ENCODE peak calls at places on chromosomes 16 and 17, in five cellular contexts. H, U, C, Y and J are unnamed samples.

GRCh38 chr16:78987676-78988075 is 612.9 kb downstream of the MAF start:
- DNase-seq in Y (no peak), U (no peak), H (no peak), C (no peak), J (no peak)

GRCh38 chr17:13599808-13600398 is 1.8 kb downstream of the HS3ST3A1 start:
- DNase-seq in H (no peak), C (no peak), Y (no peak), U (no peak), J (no peak)

GRCh38 chr17:80485846-80486245 is 9.4 kb upstream of the NPTX1 start:
- DNase-seq in Y (no peak), U (no peak), H (no peak), C (peak), J (no peak)

GRCh38 chr16:52512297-52512987 is 34.5 kb downstream of the TOX3 start:
- DNase-seq in Y (no peak), U (no peak), H (no peak), C (no peak), J (no peak)

GRCh38 chr16:47366228-47366627 is 94.6 kb downstream of the ITFG1 start:
- DNase-seq in C (no peak), H (no peak), Y (no peak), U (no peak), J (no peak)

GRCh38 chr17:9645858-9646555 is 690 bp downstream of the USP43 start:
- DNase-seq in H (peak), Y (peak), U (no peak), C (peak), J (no peak)

GRCh38 chr16:526181-527014 is 1.1 kb upstream of the CAPN15 start:
- DNase-seq in U (no peak), H (no peak), C (peak), Y (peak), J (no peak)

GRCh38 chr17:17823433-17824118 is 13.2 kb downstream of the SREBF1 start:
- DNase-seq in Y (peak), U (peak), C (peak), H (peak), J (peak)

GRCh38 chr16:87202346-87202745 is 114.8 kb downstream of the C16orf95 start:
- DNase-seq in Y (peak), U (no peak), C (no peak), H (no peak), J (no peak)

GRCh38 chr16:15765880-15766279 is 90.9 kb downstream of the MYH11 start:
- DNase-seq in C (peak), U (no peak), Y (peak), H (peak), J (no peak)

GRCh38 chr17:32820440-32820839 is 56.5 kb downstream of the MYO1D start:
- DNase-seq in Y (no peak), C (no peak), U (no peak), H (no peak), J (no peak)

GRCh38 chr16:87227651-87228015 is 89.6 kb downstream of the C16orf95 start:
- DNase-seq in H (no peak), U (no peak), Y (peak), C (no peak), J (no peak)

GRCh38 chr16:50229149-50229726 is 37.1 kb upstream of the ADCY7 start:
- DNase-seq in H (no peak), C (no peak), Y (no peak), U (no peak), J (no peak)

DNA sequence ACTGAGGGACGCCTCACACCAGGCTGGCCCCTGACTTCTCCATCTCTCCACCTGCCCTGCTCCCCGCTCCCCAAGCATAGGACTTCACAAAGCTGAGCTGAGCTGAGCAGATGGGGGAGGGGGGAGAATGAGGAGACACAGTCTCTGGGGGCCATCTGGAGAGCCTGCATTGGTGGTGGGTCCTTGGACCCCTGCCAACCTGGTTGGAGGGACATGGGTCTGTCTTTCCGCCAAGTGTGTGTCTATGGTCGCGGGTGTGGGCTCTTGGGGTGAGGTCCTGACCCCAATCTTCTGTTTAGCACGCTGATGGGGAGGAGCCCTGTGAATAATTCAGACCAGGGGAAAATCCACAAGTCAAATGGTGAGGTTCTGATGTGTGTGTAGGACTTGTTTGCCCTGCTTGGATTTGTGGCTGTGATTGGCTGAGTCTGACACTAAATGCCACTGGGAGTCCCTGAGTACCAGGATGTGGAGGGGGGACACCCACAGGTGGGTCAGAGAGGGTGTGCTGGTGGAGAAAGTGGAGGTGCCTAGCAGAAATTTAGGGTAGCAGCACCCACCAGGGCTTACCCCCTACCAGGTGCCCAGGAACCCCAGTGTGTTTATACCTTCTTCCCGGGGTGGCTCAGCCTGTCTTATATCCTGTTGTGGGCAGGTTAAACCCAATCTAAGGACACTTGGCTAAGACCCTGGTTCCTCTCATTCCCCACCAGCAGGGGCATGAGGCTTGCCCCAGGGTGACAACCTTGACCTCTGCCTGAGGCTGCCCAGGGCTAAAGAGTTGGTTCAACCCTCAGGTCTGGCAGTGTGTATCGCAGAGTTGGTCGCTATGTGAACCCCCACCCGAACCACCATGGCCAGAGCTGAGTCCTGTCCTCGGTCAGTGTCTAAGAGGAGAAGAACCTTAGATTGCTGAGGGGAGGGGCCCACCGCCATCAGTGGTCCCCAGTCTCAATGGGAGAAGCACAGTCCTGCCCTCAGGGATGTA is 2.1 kb downstream of the FMNL1 start:
- DNase-seq in C (peak), U (no peak), Y (no peak), H (no peak), J (no peak)
- TF ChIP-seq CTCF in C (peak), U (no peak), Y (no peak), H (peak), J (no peak)

GRCh38 chr16:24855678-24856077 is 9.9 kb downstream of the SLC5A11 start:
- DNase-seq in C (no peak), H (no peak), U (no peak), Y (no peak), J (no peak)
- TF ChIP-seq CTCF in C (no peak), H (no peak), U (no peak), Y (no peak), J (no peak)

GRCh38 chr17:45263477-45263860 is 1.6 kb upstream of the SPATA32 start:
- DNase-seq in H (no peak), C (no peak), U (no peak), Y (no peak), J (peak)

GRCh38 chr17:45264988-45265387 is 3.1 kb upstream of the SPATA32 start:
- DNase-seq in U (no peak), H (no peak), C (no peak), Y (no peak), J (no peak)

GRCh38 chr17:45264430-45264829 is 2.5 kb upstream of the SPATA32 start:
- DNase-seq in U (no peak), Y (no peak), C (no peak), H (no peak), J (no peak)

GRCh38 chr17:45261577-45262515 is at the start of gene SPATA32:
- DNase-seq in U (no peak), Y (peak), H (peak), C (peak), J (peak)

GRCh38 chr17:45262516-45263476 is 902 bp upstream of the SPATA32 start:
- DNase-seq in U (no peak), H (peak), Y (peak), C (no peak), J (peak)
- TF ChIP-seq CTCF in U (no peak), H (peak), Y (peak), C (no peak), J (no peak)

DNA sequence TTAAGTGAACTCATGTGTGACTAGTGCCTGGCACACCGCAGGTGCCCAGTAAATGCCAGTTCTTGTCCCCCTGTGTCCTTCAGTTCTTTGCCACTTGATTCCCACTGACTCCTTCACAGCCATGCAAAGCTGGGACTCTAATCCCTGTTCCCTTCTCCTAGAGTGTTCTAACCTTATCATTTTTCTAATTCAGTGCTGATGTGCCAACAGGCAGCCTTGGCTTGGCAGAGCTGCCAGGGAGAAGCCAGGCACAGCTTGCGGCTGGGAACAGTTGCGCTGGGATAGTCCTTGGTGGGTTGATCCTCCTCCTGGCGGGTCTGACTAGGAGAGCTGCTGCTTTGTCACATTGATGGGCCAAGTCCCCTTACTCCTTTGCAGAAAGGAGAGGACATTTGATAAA is 654.2 kb downstream of the HS3ST4 start:
- DNase-seq in U (no peak), C (no peak), H (no peak), Y (no peak), J (no peak)
- TF ChIP-seq CTCF in U (no peak), C (no peak), H (no peak), Y (no peak), J (no peak)

GRCh38 chr17:8256691-8257090 is 7.6 kb downstream of the PFAS start:
- DNase-seq in Y (no peak), H (no peak), C (no peak), U (no peak), J (no peak)

GRCh38 chr17:8254881-8255280 is 5.8 kb downstream of the PFAS start:
- DNase-seq in Y (no peak), C (no peak), U (no peak), H (no peak), J (no peak)

GRCh38 chr17:8253801-8254200 is 4.7 kb downstream of the PFAS start:
- DNase-seq in C (peak), U (no peak), Y (peak), H (no peak), J (no peak)

GRCh38 chr17:8256291-8256690 is 7.2 kb downstream of the PFAS start:
- DNase-seq in Y (no peak), H (no peak), U (no peak), C (no peak), J (no peak)

DNA sequence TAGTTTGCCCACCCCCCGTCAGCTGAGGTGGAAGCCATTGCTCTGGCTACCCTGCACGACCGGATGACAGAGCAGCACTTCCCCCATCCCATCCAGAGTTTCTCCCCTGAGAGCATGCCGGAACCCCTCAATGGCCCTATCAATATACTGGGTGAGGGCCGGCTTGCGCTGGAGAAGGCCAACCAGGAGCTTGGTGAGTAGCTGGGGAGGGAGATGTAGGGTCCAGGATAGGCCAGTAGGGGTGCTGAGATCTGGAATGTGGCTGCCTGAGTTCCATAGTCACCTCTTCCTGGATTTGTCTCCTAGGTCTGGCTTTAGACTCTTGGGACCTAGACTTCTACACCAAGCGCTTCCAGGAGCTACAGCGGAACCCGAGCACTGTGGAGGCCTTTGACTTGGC is 6.4 kb downstream of the PFAS start:
- DNase-seq in U (no peak), H (no peak), Y (no peak), C (no peak), J (no peak)
- TF ChIP-seq CTCF in U (no peak), H (peak), Y (peak), C (no peak), J (no peak)

GRCh38 chr17:61425682-61426481 is 26.2 kb downstream of the TBX2 start:
- DNase-seq in Y (no peak), U (no peak), C (no peak), H (peak), J (no peak)
- TF ChIP-seq CTCF in Y (no peak), U (no peak), C (no peak), H (peak), J (no peak)

DNA sequence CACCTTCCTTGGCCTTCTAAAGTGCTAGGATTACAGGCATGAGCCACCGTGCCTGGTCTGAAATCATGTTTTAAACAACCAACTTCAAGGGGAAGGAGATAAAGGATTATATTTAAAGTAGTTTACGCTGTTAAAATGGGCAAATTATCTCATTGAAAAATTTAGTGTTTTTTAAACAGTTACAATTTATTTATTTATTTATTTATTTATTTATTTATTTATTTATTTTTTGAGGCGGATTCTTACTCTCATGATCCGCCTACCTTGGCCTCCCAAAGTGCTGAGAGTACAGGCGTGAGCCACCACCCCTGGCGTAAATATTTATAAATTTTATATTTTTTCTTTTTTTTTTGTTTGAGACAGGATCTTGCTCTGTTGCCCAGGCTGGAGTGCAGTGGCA is 22.2 kb downstream of the CDK12 start:
- DNase-seq in C (no peak), H (no peak), Y (no peak), U (no peak), J (no peak)
- TF ChIP-seq CTCF in C (no peak), H (no peak), Y (no peak), U (no peak), J (no peak)

GRCh38 chr17:47715669-47716325 is 17.2 kb upstream of the TBX21 start:
- DNase-seq in Y (no peak), C (no peak), H (no peak), U (no peak), J (no peak)

GRCh38 chr17:47714773-47715396 is 18.2 kb upstream of the TBX21 start:
- DNase-seq in H (no peak), Y (no peak), U (no peak), C (peak), J (no peak)

GRCh38 chr17:47712330-47713023 is 18.5 kb downstream of the TBKBP1 start:
- DNase-seq in U (no peak), Y (no peak), H (no peak), C (no peak), J (no peak)

GRCh38 chr17:47716381-47716780 is 16.7 kb upstream of the TBX21 start:
- DNase-seq in H (no peak), C (no peak), Y (no peak), U (no peak), J (no peak)

DNA sequence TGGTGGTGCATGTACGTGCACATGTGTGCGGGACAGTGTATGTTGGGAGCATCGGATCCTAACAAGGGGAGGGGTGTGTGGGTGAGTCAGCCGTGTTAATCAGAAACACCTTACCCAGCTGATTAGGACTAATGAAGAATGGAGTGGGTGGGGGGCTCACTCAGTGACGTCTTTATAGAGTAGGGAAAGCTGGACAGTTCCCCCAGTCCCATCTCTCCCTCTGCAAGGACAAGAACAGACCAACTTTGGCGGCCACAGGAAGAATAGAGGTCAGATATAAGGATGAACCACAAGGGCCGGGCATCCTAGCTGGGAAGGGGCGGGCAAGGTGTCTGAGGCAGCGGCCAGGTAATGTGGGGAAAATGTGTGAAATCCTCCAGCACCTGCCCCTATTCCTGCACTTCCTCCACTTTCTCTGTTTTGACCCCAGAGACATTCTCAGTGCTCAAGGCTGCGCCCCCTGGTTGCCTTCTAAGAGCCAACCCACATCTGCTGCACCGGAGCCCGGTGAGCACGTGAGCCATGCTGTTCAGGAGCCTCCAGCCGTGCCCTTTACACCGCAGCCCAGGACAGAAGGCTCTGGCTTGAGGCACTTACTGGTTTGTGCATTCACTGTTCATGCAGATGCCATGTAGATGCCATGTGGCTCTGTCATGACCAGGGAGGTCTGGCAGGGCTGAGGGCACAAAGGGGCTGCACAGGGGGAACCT is 18.9 kb upstream of the TBX21 start:
- DNase-seq in Y (no peak), H (no peak), U (no peak), C (peak), J (no peak)
- TF ChIP-seq CTCF in Y (no peak), H (peak), U (no peak), C (no peak), J (no peak)

DNA sequence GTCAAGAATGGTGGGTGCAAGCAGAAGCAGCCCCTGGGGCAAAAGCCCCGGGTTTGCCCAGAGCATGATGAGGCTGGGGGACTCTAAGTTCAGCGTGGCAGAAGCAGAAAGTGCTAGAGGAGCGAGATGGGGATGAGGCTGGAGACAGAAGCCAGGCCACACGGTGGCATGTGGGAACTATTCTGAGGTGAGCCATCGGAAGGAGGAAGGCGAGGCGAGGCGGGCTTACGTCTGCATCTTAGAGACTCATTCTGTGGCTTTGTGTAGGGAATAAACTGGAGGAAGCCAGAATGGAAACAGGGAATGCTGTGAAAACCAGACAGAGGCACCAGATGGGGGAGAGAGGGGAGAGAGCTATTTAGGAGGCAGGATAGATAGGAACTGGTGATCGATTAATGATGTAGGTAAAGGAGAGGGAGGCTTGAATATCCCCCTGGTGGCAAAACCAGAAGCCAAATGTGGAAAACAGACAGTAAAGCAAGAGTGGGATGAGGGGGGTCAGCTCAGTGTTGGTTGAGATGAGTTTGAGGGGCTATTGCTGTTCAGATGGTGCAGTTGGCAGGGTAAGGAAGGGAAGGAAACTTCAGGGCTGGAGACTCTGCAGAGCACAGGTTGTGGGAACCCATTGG is 3.1 kb upstream of the TNFSF13 start:
- DNase-seq in C (no peak), H (peak), Y (no peak), U (no peak), J (no peak)
- TF ChIP-seq CTCF in C (peak), H (peak), Y (no peak), U (no peak), J (no peak)